ENCODE peak calls at places on chromosomes 12 and 14, in ten cellular contexts. X is NB4, L is A549, K is coronary artery, R is adrenal gland, A is psoas muscle, Q is HL-60, E is heart right ventricle, I is MM.1S, D is ovary. F is an unnamed sample.

GRCh38 chr14:37623552-37623951 is 28.1 kb downstream of the TTC6 start:
- DNase-seq in L (no peak), A (no peak), Q (no peak), D (no peak), X (no peak), R (no peak), K (no peak), I (no peak), E (no peak), F (no peak)

GRCh38 chr12:66693901-66694513 is 15.1 kb upstream of the GRIP1 start:
- DNase-seq in I (peak), K (no peak), X (peak), R (no peak), Q (peak), L (peak), A (no peak), D (no peak), E (peak), F (no peak)

GRCh38 chr12:118058881-118059644 is 1.9 kb downstream of the WSB2 start:
- DNase-seq in I (no peak), K (no peak), E (no peak), X (no peak), L (no peak), A (no peak), D (no peak), Q (no peak), R (no peak), F (no peak)

GRCh38 chr12:10167588-10167987 is 4.3 kb downstream of the OLR1 start:
- DNase-seq in R (no peak), D (no peak), Q (peak), A (no peak), L (no peak), X (peak), E (no peak), K (no peak), I (no peak), F (no peak)

GRCh38 chr14:97299661-97300060 is 502.5 kb downstream of the VRK1 start:
- DNase-seq in E (no peak), K (no peak), Q (no peak), I (no peak), D (no peak), R (no peak), X (no peak), L (no peak), A (no peak), F (no peak)

GRCh38 chr12:97967831-97968230 is 505.2 kb downstream of the RMST start:
- DNase-seq in I (no peak), D (no peak), K (no peak), R (no peak), A (no peak), Q (no peak), L (no peak), X (no peak), E (no peak), F (no peak)

GRCh38 chr12:32302218-32302826 is 97.0 kb upstream of the FGD4 start:
- DNase-seq in L (no peak), E (no peak), D (no peak), K (no peak), R (no peak), A (no peak), Q (peak), I (peak), X (peak), F (no peak)

GRCh38 chr14:35571598-35571997 is 37.6 kb downstream of the INSM2 start:
- DNase-seq in R (no peak), A (no peak), K (no peak), Q (no peak), I (peak), E (no peak), L (no peak), D (no peak), X (no peak), F (no peak)

GRCh38 chr12:70576341-70577282 is 60.6 kb downstream of the PTPRB start:
- DNase-seq in X (peak), A (no peak), E (no peak), L (peak), D (no peak), I (peak), K (no peak), Q (peak), R (no peak), F (no peak)

GRCh38 chr14:97723834-97724770 is 926.9 kb downstream of the VRK1 start:
- DNase-seq in K (no peak), X (no peak), L (no peak), A (no peak), Q (no peak), D (no peak), R (no peak), E (no peak), I (no peak), F (no peak)

GRCh38 chr14:69005432-69006148 is 26.5 kb upstream of the ACTN1 start:
- DNase-seq in I (no peak), X (peak), L (peak), D (peak), A (peak), R (peak), K (peak), E (peak), Q (no peak), F (no peak)

GRCh38 chr14:52650774-52651173 is 44.6 kb downstream of the ERO1A start:
- DNase-seq in E (no peak), A (no peak), X (no peak), D (no peak), Q (no peak), R (no peak), L (no peak), K (no peak), I (no peak), F (no peak)

GRCh38 chr12:49930515-49931288 is 19.8 kb upstream of the AQP2 start:
- DNase-seq in R (no peak), E (no peak), A (no peak), K (no peak), X (no peak), L (no peak), D (no peak), Q (no peak), I (no peak), F (no peak)

GRCh38 chr12:8697120-8697475 is 693 bp upstream of the RIMKLB start:
- DNase-seq in X (no peak), L (no peak), A (no peak), E (peak), D (no peak), R (peak), K (no peak), I (no peak), Q (no peak), F (no peak)

GRCh38 chr12:102172436-102172835 is 25.2 kb downstream of the PMCH start:
- DNase-seq in X (no peak), L (no peak), A (no peak), E (no peak), I (no peak), D (no peak), K (no peak), Q (no peak), R (no peak), F (no peak)

GRCh38 chr12:31324845-31325523 is 966 bp downstream of the SINHCAF start:
- DNase-seq in D (peak), L (peak), R (peak), I (peak), E (peak), K (peak), A (peak), X (peak), Q (peak), F (no peak)

GRCh38 chr14:64801800-64802199 is 77.9 kb downstream of the SPTB start:
- DNase-seq in I (no peak), A (no peak), R (no peak), L (peak), K (no peak), D (no peak), E (no peak), Q (no peak), X (peak), F (no peak)

GRCh38 chr12:92553389-92553788 is 149.4 kb upstream of the PLEKHG7 start:
- DNase-seq in X (no peak), K (no peak), D (no peak), A (no peak), R (peak), Q (no peak), I (no peak), E (peak), L (no peak), F (no peak)

GRCh38 chr14:71264260-71264659 is 357.0 kb downstream of the PCNX1 start:
- DNase-seq in R (no peak), K (no peak), I (no peak), D (no peak), E (no peak), X (no peak), A (no peak), Q (no peak), L (no peak), F (no peak)

GRCh38 chr12:59834659-59835474 is 239.0 kb downstream of the SLC16A7 start:
- DNase-seq in K (no peak), D (no peak), A (no peak), Q (peak), E (no peak), I (no peak), L (no peak), R (no peak), X (peak), F (no peak)

GRCh38 chr12:129871991-129872969 is 31.5 kb downstream of the TMEM132D start:
- DNase-seq in Q (no peak), D (no peak), K (no peak), L (no peak), R (no peak), X (no peak), A (no peak), I (no peak), E (no peak), F (no peak)

GRCh38 chr14:102088012-102088792 is 1.4 kb upstream of the HSP90AA1 start:
- DNase-seq in X (peak), A (peak), I (no peak), Q (peak), R (peak), K (no peak), E (peak), L (no peak), D (peak), F (no peak)

GRCh38 chr12:116759783-116760581 is 21.9 kb downstream of the RNFT2 start:
- DNase-seq in A (no peak), D (peak), L (no peak), E (peak), X (no peak), K (peak), R (no peak), Q (no peak), I (no peak), F (no peak)

GRCh38 chr12:8081228-8081920 is 700 bp upstream of the NECAP1 start:
- DNase-seq in X (peak), R (peak), Q (no peak), E (no peak), L (no peak), A (no peak), K (no peak), D (no peak), I (peak), F (no peak)

GRCh38 chr12:12929696-12930095 is 22.3 kb downstream of the GPRC5D start:
- DNase-seq in I (no peak), Q (no peak), R (no peak), K (peak), A (no peak), X (no peak), E (no peak), L (no peak), D (no peak), F (no peak)

GRCh38 chr14:105845725-105846309 is 319.4 kb downstream of the TMEM121 start:
- DNase-seq in L (no peak), D (no peak), I (no peak), Q (no peak), K (peak), X (no peak), E (no peak), R (no peak), A (no peak), F (no peak)

GRCh38 chr12:75978677-75979076 is 52.9 kb downstream of the PHLDA1 start:
- DNase-seq in R (no peak), E (no peak), L (no peak), X (no peak), Q (no peak), K (no peak), A (no peak), D (no peak), I (no peak), F (no peak)

GRCh38 chr12:9707864-9708808 is 24.8 kb downstream of the CLECL1 start:
- DNase-seq in E (peak), X (peak), L (peak), D (no peak), Q (peak), R (peak), K (no peak), I (peak), A (peak), F (no peak)

GRCh38 chr14:101082036-101082435 is 178.5 kb upstream of the RTL1 start:
- DNase-seq in R (no peak), Q (no peak), K (no peak), I (no peak), D (no peak), L (no peak), X (no peak), E (no peak), A (no peak), F (no peak)
- TF ChIP-seq CTCF in R (no peak), Q (no peak), K (no peak), I (no peak), D (no peak), L (no peak), X (no peak), E (no peak), A (no peak), F (no peak)

GRCh38 chr12:108570743-108571603 is 8.6 kb downstream of the ISCU start:
- DNase-seq in D (no peak), E (no peak), L (no peak), X (peak), Q (peak), K (no peak), R (no peak), I (peak), A (no peak), F (no peak)
- TF ChIP-seq CTCF in D (peak), E (peak), L (peak), X (peak), Q (peak), K (peak), R (no peak), I (peak), A (no peak), F (peak)

GRCh38 chr12:123075591-123076171 is 75.2 kb downstream of the PITPNM2 start:
- DNase-seq in Q (no peak), D (peak), L (no peak), A (no peak), R (no peak), I (no peak), X (no peak), E (no peak), K (no peak), F (no peak)
- TF ChIP-seq CTCF in Q (no peak), D (no peak), L (no peak), A (no peak), R (no peak), I (no peak), X (no peak), E (peak), K (no peak), F (peak)

GRCh38 chr12:56448860-56449621 is at the start of gene TIMELESS:
- DNase-seq in L (peak), R (peak), D (peak), Q (peak), E (peak), K (peak), X (peak), A (peak), I (peak), F (peak)
- TF ChIP-seq CTCF in L (no peak), R (no peak), D (peak), Q (no peak), E (peak), K (no peak), X (no peak), A (no peak), I (no peak), F (peak)

DNA sequence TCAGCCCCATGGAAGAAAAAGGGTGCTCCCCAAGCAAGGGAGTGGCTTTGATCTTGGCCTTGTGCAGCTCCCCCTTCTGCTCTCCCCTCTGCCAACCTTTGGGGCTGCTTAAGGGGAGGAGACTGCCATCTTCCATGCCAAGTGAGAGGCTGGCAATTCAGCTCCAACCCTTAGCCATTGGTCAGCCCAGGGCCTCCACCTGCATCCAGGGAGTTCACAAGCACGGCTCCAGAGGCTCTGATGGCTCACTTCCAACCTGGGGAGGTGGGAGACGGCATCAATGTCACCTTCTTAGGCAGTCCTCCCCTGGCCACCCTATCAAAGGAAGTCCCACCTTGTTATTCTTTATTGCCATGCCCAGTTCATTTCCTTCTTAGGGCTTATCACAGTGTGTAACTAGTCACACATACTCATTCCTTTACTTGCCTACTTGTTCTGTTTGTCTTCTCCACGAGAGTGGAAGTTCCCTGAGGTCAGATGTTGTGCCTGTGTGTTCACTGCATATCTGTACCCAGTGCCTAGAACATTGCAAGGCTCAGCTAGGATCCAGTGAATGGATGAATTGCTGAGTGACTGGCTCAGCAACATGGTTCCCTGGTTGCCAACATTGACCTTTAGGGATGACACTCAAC is 5.0 kb downstream of the HDAC7 start:
- DNase-seq in I (no peak), D (no peak), Q (no peak), L (no peak), X (no peak), A (no peak), R (no peak), E (no peak), K (no peak), F (no peak)
- TF ChIP-seq CTCF in I (no peak), D (no peak), Q (no peak), L (no peak), X (no peak), A (no peak), R (no peak), E (no peak), K (no peak), F (no peak)

GRCh38 chr12:93802698-93803097 is 125.5 kb downstream of the CRADD start:
- DNase-seq in Q (no peak), I (no peak), K (no peak), L (no peak), D (no peak), R (no peak), X (no peak), A (no peak), E (no peak), F (no peak)
- TF ChIP-seq CTCF in Q (no peak), I (no peak), K (no peak), L (no peak), D (no peak), R (no peak), X (no peak), A (peak), E (peak), F (peak)

F was measured in chondrocyte.